ENCODE peak calls at places on chromosomes 11 and 22, in four cellular contexts. J is adrenal gland, O is colonic mucosa, A is HCT116. W is an unnamed sample.

GRCh38 chr22:17566776-17567175 is 3.5 kb downstream of the SLC25A18 start:
- DNase-seq in J (no peak), O (no peak), A (no peak), W (no peak)

GRCh38 chr11:94759522-94759921 is 8.6 kb upstream of the AMOTL1 start:
- DNase-seq in J (no peak), O (no peak), A (no peak), W (no peak)

GRCh38 chr11:95750101-95750500 is 39.5 kb downstream of the FAM76B start:
- DNase-seq in J (no peak), O (no peak), A (no peak), W (no peak)

GRCh38 chr11:102109896-102110760 is at the start of gene YAP1:
- DNase-seq in J (peak; percentile 87), O (peak; percentile 87), A (peak; percentile 77), W (peak; percentile 58)

GRCh38 chr11:72818971-72819370 is 4.8 kb downstream of the ATG16L2 start:
- DNase-seq in J (no peak), O (no peak), A (no peak), W (no peak)

GRCh38 chr11:947744-948143 is 22.1 kb downstream of the AP2A2 start:
- DNase-seq in J (no peak), O (no peak), A (no peak), W (no peak)

GRCh38 chr11:123054301-123055065 is 7.5 kb downstream of the HSPA8 start:
- DNase-seq in J (peak; percentile 52), O (no peak), A (peak; percentile 56), W (no peak)

GRCh38 chr22:24134090-24134846 is 47.0 kb upstream of the SUSD2 start:
- DNase-seq in J (no peak), O (no peak), A (no peak), W (no peak)

GRCh38 chr11:8282621-8283509 is 19.2 kb upstream of the LMO1 start:
- DNase-seq in J (peak; percentile 66), O (no peak), A (no peak), W (no peak)

GRCh38 chr11:2525941-2526807 is 81.4 kb downstream of the KCNQ1 start:
- DNase-seq in J (peak; percentile 51), O (peak; percentile 61), A (no peak), W (no peak)

GRCh38 chr11:45155058-45155551 is 8.7 kb downstream of the PRDM11 start:
- DNase-seq in J (peak; percentile 57), O (peak; percentile 7), A (no peak), W (no peak)

GRCh38 chr11:121648306-121648705 is 195.5 kb upstream of the SORL1-AS1 start:
- DNase-seq in J (no peak), O (no peak), A (no peak), W (no peak)

GRCh38 chr11:783581-784015 is 6.3 kb downstream of the CEND1 start:
- DNase-seq in J (peak; percentile 88), O (peak; percentile 83), A (peak; percentile 78), W (peak; percentile 85)

GRCh38 chr22:27212617-27213177 is 555.3 kb downstream of the MIAT start:
- DNase-seq in J (peak; percentile 75), O (peak; percentile 75), A (no peak), W (peak; percentile 96)

GRCh38 chr11:47408598-47409439 is 429 bp downstream of the SLC39A13 start:
- DNase-seq in J (peak; percentile 84), O (peak; percentile 43), A (no peak), W (peak; percentile 59)

GRCh38 chr22:19686946-19687345 is 27.4 kb upstream of the SEPTIN5 start:
- DNase-seq in J (no peak), O (no peak), A (no peak), W (no peak)

GRCh38 chr11:125514336-125515101 is 18.5 kb upstream of the FEZ1 start:
- DNase-seq in J (no peak), O (peak; percentile 54), A (no peak), W (no peak)

GRCh38 chr11:3180869-3181268 is 15.8 kb upstream of the OSBPL5 start:
- DNase-seq in J (no peak), O (no peak), A (no peak), W (no peak)

GRCh38 chr11:95135155-95135554 is 45.5 kb downstream of the ENDOD1 start:
- DNase-seq in J (no peak), O (no peak), A (no peak), W (no peak)

GRCh38 chr11:45922425-45923082 is at the start of gene LARGE2:
- DNase-seq in J (no peak), O (peak; percentile 50), A (no peak), W (no peak)

GRCh38 chr22:42217019-42217751 is 53.3 kb downstream of the TCF20 start:
- DNase-seq in J (no peak), O (no peak), A (no peak), W (no peak)

GRCh38 chr11:78010755-78011154 is 12.3 kb downstream of the KCTD14 start:
- DNase-seq in J (no peak), O (no peak), A (no peak), W (no peak)

GRCh38 chr11:42175203-42175602 is 715.8 kb upstream of the LRRC4C start:
- DNase-seq in J (no peak), O (no peak), A (no peak), W (no peak)

GRCh38 chr22:34135749-34136148 is 215.5 kb upstream of the LARGE1 start:
- DNase-seq in J (no peak), O (no peak), A (no peak), W (no peak)

GRCh38 chr11:63680842-63681207 is 475 bp upstream of the RTN3 start:
- DNase-seq in J (peak; percentile 59), O (peak; percentile 29), A (no peak), W (no peak)

GRCh38 chr11:75797796-75798195 is 17.2 kb upstream of the UVRAG start:
- DNase-seq in J (no peak), O (no peak), A (no peak), W (no peak)

GRCh38 chr11:107999759-108000455 is 8.8 kb upstream of the CUL5 start:
- DNase-seq in J (no peak), O (no peak), A (peak; percentile 74), W (no peak)
- TF ChIP-seq CTCF in J (peak; percentile 29), O (peak; percentile 33), A (peak; percentile 81), W (peak; percentile 40)

GRCh38 chr11:119361961-119362725 is 15.6 kb upstream of the MFRP start:
- DNase-seq in J (no peak), O (no peak), A (no peak), W (no peak)
- H3K4me3 ChIP-seq in J (peak overlapping the region; percentile 72), O (peak overlapping the region; percentile 40), A (no peak overlapping the region), W (no peak overlapping the region)

GRCh38 chr11:76836613-76837291 is 24.0 kb upstream of the ACER3 start:
- DNase-seq in J (no peak), O (peak; percentile 47), A (no peak), W (no peak)

GRCh38 chr11:76835928-76836612 is 24.6 kb upstream of the ACER3 start:
- DNase-seq in J (no peak), O (peak; percentile 87), A (no peak), W (peak; percentile 72)

GRCh38 chr11:76837696-76838421 is 22.9 kb upstream of the ACER3 start:
- DNase-seq in J (no peak), O (peak; percentile 25), A (no peak), W (no peak)

GRCh38 chr11:76839326-76839725 is 21.4 kb upstream of the ACER3 start:
- DNase-seq in J (no peak), O (peak; percentile 63), A (peak; percentile 65), W (no peak)

DNA sequence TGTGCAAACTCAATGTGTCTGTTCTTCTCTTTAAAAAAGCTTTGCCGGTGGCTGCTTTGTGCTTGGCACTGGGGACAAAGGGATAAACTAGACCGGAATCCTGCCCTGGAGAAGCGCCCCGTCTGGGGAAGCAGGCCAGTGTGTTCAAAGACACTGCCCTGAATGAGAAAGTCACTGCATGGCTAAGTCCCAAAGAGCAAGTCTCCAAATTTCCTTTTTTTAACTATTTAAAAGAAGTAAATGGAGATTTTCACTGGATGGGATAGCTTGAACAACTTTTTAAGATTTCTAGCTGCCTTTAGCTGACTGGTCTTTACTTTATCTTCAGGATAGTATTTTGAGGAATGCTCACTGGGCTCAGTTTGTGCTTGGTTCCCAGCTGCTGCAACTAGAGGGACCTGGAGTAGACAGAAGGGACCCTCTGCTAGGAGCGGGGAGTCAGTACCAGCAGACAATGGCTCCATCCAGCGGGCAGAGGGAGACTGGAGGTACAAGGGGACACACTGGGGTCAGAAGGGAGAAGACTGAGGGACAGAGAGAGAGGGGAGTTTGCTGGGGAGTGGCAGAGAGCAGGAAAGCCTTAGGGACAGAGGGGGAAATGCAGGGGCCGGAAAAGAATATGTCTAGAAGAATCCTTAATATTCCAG is 22.2 kb upstream of the ACER3 start:
- DNase-seq in J (no peak), O (peak; percentile 25), A (no peak), W (no peak)
- TF ChIP-seq CTCF in J (peak; percentile 8), O (no peak), A (peak; percentile 41), W (peak; percentile 45)

DNA sequence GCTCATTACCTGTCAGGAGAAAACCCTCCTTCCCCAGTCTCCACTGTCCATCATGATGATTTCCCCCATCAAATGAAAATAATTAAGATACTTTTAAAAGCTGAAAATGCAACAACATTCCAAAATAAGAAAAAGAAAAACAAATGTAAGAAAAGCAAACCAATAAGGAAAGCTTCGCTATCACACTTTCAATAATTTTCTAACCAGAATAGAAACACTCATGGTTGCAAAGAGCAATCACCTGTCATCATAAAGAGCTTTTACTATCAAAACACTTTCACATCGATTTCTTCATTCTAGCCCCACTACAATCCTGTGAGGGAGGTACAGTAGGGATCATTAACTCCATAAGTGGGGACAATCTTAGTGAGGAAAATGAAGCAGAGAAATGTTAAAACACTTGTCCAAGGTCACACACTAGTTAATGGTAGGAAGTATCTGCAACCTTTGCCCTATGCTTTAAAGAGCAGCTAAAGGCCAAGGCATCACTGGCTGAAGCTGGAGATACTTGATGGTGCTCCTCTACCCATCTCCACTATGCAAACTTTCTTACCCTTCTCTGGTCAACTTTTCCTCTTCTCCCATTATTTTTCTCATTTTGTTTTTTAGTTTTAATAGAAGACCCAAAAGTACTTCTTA is 2.6 kb downstream of the RBM4B start:
- DNase-seq in J (no peak), O (no peak), A (no peak), W (no peak)
- H3K4me3 ChIP-seq in J (no peak overlapping the region), O (no peak overlapping the region), A (no peak overlapping the region), W (no peak overlapping the region)

W was measured in HFF-Myc.